ENCODE peak calls at places on chromosomes 5 and 9, in four cellular contexts. One of them, this sample, is unnamed.

GRCh38 chr5:154370119-154370518 is 75.7 kb upstream of the SAP30L start:
- DNase-seq in K562: no peak
- DNase-seq in GM12878: no peak
- DNase-seq in A549: no peak
- DNase-seq in this sample: peak; percentile 56

GRCh38 chr5:169837686-169838085 is 142.6 kb downstream of the INSYN2B start:
- DNase-seq in A549: no peak
- DNase-seq in K562: no peak
- DNase-seq in GM12878: no peak
- DNase-seq in this sample: no peak

GRCh38 chr5:35851282-35851681 is 5.4 kb upstream of the IL7R start:
- DNase-seq in K562: no peak
- DNase-seq in A549: no peak
- DNase-seq in GM12878: no peak
- DNase-seq in this sample: peak; percentile 35

GRCh38 chr5:95216136-95216955 is 68.5 kb downstream of the MCTP1 start:
- DNase-seq in A549: no peak
- DNase-seq in GM12878: no peak
- DNase-seq in K562: no peak
- DNase-seq in this sample: no peak

GRCh38 chr5:89755024-89755423 is 654.5 kb downstream of the CETN3 start:
- DNase-seq in GM12878: no peak
- DNase-seq in K562: no peak
- DNase-seq in A549: no peak
- DNase-seq in this sample: no peak

GRCh38 chr5:54296386-54296785 is 14.0 kb downstream of the ARL15 start:
- DNase-seq in A549: no peak
- DNase-seq in K562: no peak
- DNase-seq in GM12878: no peak
- DNase-seq in this sample: no peak

GRCh38 chr5:154166901-154167791 is 23.4 kb upstream of the GALNT10 start:
- DNase-seq in K562: no peak
- DNase-seq in A549: no peak
- DNase-seq in GM12878: no peak
- DNase-seq in this sample: no peak

GRCh38 chr5:14009575-14009974 is 65.1 kb upstream of the DNAH5 start:
- DNase-seq in GM12878: no peak
- DNase-seq in K562: no peak
- DNase-seq in A549: no peak
- DNase-seq in this sample: peak; percentile 41

GRCh38 chr9:137989999-137990715 is 112.6 kb downstream of the CACNA1B start:
- DNase-seq in GM12878: no peak
- DNase-seq in A549: no peak
- DNase-seq in K562: no peak
- DNase-seq in this sample: no peak

GRCh38 chr5:108911055-108911454 is 163.4 kb downstream of the FER start:
- DNase-seq in GM12878: no peak
- DNase-seq in K562: no peak
- DNase-seq in A549: no peak
- DNase-seq in this sample: no peak

GRCh38 chr5:157842787-157843186 is 16.2 kb downstream of the CLINT1 start:
- DNase-seq in GM12878: no peak
- DNase-seq in A549: no peak
- DNase-seq in K562: no peak
- DNase-seq in this sample: no peak

GRCh38 chr9:135602789-135603481 is 36.4 kb downstream of the GLT6D1 start:
- DNase-seq in GM12878: no peak
- DNase-seq in K562: peak; percentile 67
- DNase-seq in A549: peak; percentile 39
- DNase-seq in this sample: peak; percentile 27

GRCh38 chr5:142512680-142513042 is 173.2 kb downstream of the FGF1 start:
- DNase-seq in GM12878: no peak
- DNase-seq in K562: no peak
- DNase-seq in A549: no peak
- DNase-seq in this sample: peak; percentile 62
- TF ChIP-seq ELK1 in GM12878: no peak
- TF ChIP-seq ELK1 in K562: no peak
- TF ChIP-seq ELK1 in A549: no peak
- TF ChIP-seq ELK1 in this sample: no peak

DNA sequence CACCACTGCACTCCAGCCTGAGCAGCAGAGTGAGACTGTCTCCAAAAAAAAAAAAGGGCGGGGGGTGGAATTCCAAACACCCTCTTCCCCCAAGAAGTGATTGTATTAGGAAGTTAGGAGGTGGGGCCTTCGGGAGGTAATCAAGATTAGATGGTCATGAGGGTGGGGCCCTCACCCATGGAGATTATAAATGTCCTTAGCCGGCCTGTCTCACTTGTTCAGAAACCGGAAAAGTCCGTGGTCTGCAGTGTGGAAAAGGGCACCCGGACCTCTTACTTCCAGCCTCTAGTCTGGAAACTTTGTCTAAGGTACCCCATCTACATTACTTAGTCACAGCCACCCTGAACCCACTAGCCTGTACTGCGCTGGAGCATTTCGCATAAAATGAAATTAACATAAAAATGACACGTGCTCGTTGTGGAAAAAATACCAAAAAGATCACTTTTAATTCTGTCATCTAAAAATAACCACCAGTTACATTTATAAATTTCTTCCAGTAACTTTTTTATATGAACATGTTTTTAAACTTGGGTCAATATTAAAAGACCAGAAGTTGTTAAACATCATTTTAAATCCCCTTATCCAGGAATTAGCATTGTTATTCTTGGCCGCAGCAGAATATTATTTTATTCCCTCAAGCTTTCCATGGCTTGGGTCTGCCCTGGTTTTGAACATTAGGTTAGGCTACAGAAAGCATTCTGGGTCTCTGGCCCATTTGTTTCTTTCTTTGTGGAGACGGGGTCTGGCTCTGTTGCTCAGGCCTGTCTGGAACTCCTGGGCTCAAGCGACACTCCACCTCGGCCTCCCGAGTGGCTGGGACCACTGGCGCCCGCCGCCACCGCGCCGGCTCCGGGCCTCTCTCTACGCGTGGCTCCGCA is 1.1 kb upstream of the CKS2 start:
- DNase-seq in GM12878: no peak
- DNase-seq in A549: no peak
- DNase-seq in K562: peak; percentile 41
- DNase-seq in this sample: no peak
- TF ChIP-seq ELK1 in GM12878: no peak
- TF ChIP-seq ELK1 in A549: no peak
- TF ChIP-seq ELK1 in K562: no peak
- TF ChIP-seq ELK1 in this sample: no peak

DNA sequence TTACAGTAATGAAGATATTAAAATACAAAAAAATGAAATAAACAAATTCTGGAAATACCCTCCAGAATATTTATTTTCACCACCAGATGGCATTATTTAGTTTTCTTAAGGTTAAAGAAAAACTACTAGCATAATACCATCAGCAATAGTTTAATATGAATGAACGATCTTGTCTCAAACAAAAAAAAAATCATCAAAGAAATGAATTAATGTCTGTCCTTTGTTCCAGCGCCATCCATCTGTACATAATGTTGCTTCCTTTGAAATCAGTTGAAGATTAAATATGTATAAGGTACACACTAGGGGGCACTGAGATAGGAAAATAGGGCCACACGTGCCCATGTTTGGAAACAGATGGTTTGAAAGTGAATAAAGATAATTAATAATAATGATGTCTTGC is 84.9 kb upstream of the SLCO6A1 start:
- DNase-seq in K562: peak; percentile 7
- DNase-seq in GM12878: no peak
- DNase-seq in A549: peak; percentile 5
- DNase-seq in this sample: peak; percentile 18
- TF ChIP-seq ELK1 in K562: no peak
- TF ChIP-seq ELK1 in GM12878: no peak
- TF ChIP-seq ELK1 in A549: no peak
- TF ChIP-seq ELK1 in this sample: no peak

DNA sequence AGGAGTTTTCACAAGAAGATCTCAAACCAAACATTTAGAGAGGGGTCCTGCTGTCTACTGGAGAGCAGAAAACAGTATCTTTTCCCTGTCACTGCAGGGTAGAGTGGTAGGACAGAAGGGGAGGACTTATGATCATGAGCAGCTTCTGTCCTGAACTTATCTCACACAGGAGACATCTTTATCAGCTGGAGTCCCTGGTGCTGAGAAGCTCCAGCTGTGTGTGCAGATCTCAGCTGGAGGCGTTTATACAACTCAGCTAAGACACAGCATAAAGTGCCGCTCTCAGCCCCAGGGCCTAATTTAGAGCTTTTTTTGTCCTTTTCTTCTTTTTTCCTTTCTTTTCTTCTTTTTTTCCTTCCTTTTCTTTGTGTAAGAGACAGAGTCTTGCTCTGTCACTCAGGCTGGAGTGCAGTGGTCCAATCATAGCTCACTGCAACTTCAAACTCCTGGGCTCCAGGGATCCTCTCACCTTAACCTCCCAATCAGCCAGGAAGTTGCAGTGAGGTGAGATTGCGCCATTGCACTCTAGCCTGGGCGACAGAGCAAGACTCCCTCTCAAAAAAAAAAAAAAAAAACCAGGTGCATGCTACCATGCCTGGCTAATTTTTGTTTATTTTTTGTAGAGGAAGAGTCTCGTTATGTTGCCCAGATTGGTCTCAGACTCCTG is 31.9 kb downstream of the CCDC125 start:
- DNase-seq in K562: peak; percentile 85
- DNase-seq in A549: no peak
- DNase-seq in GM12878: no peak
- DNase-seq in this sample: peak; percentile 4
- TF ChIP-seq ELK1 in K562: no peak
- TF ChIP-seq ELK1 in A549: no peak
- TF ChIP-seq ELK1 in GM12878: no peak
- TF ChIP-seq ELK1 in this sample: no peak

DNA sequence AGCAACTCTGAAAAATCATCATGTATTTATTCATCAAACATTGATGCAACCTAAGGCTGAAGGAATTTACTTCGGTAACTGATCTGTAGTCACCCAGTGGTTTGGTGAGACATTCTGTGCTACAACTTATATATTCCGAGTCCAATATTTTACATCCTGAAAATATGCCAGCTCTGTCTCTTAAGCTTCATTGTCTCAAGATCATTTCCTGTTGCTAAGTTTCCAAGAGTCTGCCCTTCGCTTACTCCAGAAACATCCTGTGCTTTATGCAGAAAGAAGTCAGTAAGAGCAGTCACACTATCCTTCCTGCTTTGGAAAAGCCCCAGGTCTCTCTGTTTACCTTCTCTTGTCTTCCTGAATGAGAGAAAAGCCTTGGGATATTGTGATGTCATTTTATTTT is 176.7 kb upstream of the TBCA start:
- DNase-seq in GM12878: no peak
- DNase-seq in A549: no peak
- DNase-seq in K562: no peak
- DNase-seq in this sample: peak; percentile 54
- TF ChIP-seq ELK1 in GM12878: no peak
- TF ChIP-seq ELK1 in A549: no peak
- TF ChIP-seq ELK1 in K562: no peak
- TF ChIP-seq ELK1 in this sample: no peak

GRCh38 chr9:121871431-121872025 is 220.1 kb downstream of the DAB2IP start:
- DNase-seq in A549: no peak
- DNase-seq in GM12878: no peak
- DNase-seq in K562: no peak
- DNase-seq in this sample: peak; percentile 64
- TF ChIP-seq ELK1 in A549: no peak
- TF ChIP-seq ELK1 in GM12878: no peak
- TF ChIP-seq ELK1 in K562: no peak
- TF ChIP-seq ELK1 in this sample: no peak

DNA sequence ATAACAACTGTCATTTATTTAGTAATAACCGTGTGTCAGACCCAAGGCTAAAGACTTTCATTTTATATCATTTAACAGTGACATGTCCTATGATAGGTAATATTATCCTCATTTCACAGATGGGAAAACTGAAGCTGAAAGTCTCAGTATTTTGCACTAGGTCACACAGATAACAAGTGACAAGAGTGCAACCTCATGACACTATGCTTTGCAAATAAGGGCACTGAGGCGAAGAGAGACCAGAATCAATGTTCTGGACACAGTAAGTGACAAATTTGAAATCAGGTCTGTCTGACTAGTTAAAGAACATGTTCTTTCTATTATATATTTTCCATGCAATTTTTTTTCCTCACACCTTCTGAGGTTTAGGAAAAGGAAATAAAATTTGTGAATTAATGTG is 585.7 kb downstream of the LRRC70 start:
- DNase-seq in A549: no peak
- DNase-seq in GM12878: no peak
- DNase-seq in K562: no peak
- DNase-seq in this sample: no peak
- TF ChIP-seq ELK1 in A549: no peak
- TF ChIP-seq ELK1 in GM12878: no peak
- TF ChIP-seq ELK1 in K562: no peak
- TF ChIP-seq ELK1 in this sample: no peak

DNA sequence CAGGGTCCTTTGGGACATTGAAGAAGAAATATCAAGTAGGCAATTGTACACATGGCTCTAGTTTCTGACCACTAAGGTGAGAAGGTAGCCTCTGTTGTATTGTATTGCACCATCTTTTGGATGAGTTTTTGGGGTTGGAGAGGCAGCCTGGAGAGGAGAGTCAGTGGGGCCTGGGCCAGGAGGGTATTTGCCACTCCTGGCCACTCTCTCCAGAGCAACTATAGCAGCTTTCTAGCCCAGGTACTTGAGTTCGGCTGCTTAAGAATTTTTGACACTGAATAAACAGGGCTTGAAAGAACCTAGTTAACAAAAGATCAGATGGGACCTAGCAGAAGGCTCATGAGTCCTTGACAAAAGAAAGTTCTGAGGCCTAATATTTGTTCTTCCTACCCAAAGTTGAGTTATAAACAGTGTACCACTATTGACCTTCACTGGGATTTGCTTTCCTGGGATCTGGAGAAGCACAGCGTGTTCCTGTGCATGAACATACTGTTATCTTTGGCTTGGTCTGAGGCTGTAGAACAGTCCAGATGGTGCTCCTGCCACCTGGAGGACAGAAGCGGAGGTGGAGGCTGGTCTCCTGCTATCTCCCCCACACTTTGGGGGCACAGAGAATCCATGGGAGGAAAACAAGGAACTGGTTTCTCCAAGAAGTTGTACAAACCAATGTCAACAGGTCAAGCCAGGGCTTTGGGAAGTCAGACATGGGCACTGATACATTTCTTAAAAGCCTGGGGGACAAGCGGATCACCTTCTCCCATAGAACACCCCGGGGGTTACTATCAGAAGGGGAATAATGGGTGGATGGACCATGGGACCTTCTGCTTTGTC is 110.4 kb upstream of the LIFR start:
- DNase-seq in K562: peak; percentile 64
- DNase-seq in GM12878: no peak
- DNase-seq in A549: peak; percentile 43
- DNase-seq in this sample: peak; percentile 34
- TF ChIP-seq ELK1 in K562: no peak
- TF ChIP-seq ELK1 in GM12878: no peak
- TF ChIP-seq ELK1 in A549: no peak
- TF ChIP-seq ELK1 in this sample: no peak